ENCODE peak calls at places on chromosomes 16 and 17, in five cellular contexts. K, I, D, M and J are unnamed samples.

GRCh38 chr17:78745407-78746088 is 36.5 kb downstream of the CYTH1 start:
- DNase-seq in K (no peak), I (no peak), D (peak; percentile 20), M (no peak), J (peak; percentile 59)

GRCh38 chr16:49558451-49558850 is 184.8 kb downstream of the C16orf78 start:
- DNase-seq in K (no peak), I (no peak), D (no peak), M (no peak), J (no peak)

GRCh38 chr17:48526986-48527741 is 3.6 kb downstream of the HOXB1 start:
- DNase-seq in K (no peak), I (no peak), D (no peak), M (no peak), J (no peak)

GRCh38 chr17:20300399-20301037 is 166.8 kb downstream of the LGALS9B start:
- DNase-seq in K (no peak), I (no peak), D (no peak), M (no peak), J (no peak)

GRCh38 chr17:72075995-72076677 is 44.7 kb upstream of the SOX9 start:
- DNase-seq in K (no peak), I (no peak), D (no peak), M (no peak), J (no peak)

GRCh38 chr16:50038756-50039529 is 13.9 kb downstream of the CNEP1R1 start:
- DNase-seq in K (peak; percentile 31), I (no peak), D (no peak), M (no peak), J (no peak)

GRCh38 chr17:81397314-81398169 is 2.3 kb downstream of the BAHCC1 start:
- DNase-seq in K (peak; percentile 74), I (no peak), D (peak; percentile 21), M (no peak), J (peak; percentile 6)

GRCh38 chr17:81822312-81822637 is 10.8 kb downstream of the MCRIP1 start:
- DNase-seq in K (no peak), I (no peak), D (no peak), M (no peak), J (no peak)

GRCh38 chr17:2025622-2026309 is 632 bp upstream of the RTN4RL1 start:
- DNase-seq in K (peak; percentile 81), I (peak; percentile 84), D (peak; percentile 35), M (no peak), J (no peak)

GRCh38 chr16:31134091-31134571 is 1.4 kb downstream of the PRSS8 start:
- DNase-seq in K (no peak), I (no peak), D (no peak), M (no peak), J (no peak)
- H3K4me3 ChIP-seq in K (peak overlapping the region; percentile 41), I (peak overlapping the region; percentile 52), D (no peak overlapping the region), M (peak overlapping the region; percentile 75), J (no peak overlapping the region)

GRCh38 chr16:30660424-30661251 is 2.4 kb downstream of the FBRS start:
- DNase-seq in K (no peak), I (no peak), D (peak; percentile 67), M (no peak), J (peak; percentile 76)
- H3K36me3 ChIP-seq in K (peaks cover 67% of the 10 kb centered on the region), I (peaks cover 53% of the 10 kb centered on the region), D (peaks cover 68% of the 10 kb centered on the region), M (peaks cover 65% of the 10 kb centered on the region), J (peaks cover 48% of the 10 kb centered on the region)

GRCh38 chr16:79320956-79321355 is 279.6 kb downstream of the MAF start:
- DNase-seq in K (no peak), I (no peak), D (no peak), M (no peak), J (no peak)

GRCh38 chr16:79317026-79317425 is 283.5 kb downstream of the MAF start:
- DNase-seq in K (no peak), I (no peak), D (no peak), M (no peak), J (no peak)

GRCh38 chr16:79317521-79317920 is 283.0 kb downstream of the MAF start:
- DNase-seq in K (no peak), I (no peak), D (no peak), M (no peak), J (no peak)

GRCh38 chr16:79316004-79316458 is 284.5 kb downstream of the MAF start:
- DNase-seq in K (no peak), I (no peak), D (no peak), M (no peak), J (no peak)

DNA sequence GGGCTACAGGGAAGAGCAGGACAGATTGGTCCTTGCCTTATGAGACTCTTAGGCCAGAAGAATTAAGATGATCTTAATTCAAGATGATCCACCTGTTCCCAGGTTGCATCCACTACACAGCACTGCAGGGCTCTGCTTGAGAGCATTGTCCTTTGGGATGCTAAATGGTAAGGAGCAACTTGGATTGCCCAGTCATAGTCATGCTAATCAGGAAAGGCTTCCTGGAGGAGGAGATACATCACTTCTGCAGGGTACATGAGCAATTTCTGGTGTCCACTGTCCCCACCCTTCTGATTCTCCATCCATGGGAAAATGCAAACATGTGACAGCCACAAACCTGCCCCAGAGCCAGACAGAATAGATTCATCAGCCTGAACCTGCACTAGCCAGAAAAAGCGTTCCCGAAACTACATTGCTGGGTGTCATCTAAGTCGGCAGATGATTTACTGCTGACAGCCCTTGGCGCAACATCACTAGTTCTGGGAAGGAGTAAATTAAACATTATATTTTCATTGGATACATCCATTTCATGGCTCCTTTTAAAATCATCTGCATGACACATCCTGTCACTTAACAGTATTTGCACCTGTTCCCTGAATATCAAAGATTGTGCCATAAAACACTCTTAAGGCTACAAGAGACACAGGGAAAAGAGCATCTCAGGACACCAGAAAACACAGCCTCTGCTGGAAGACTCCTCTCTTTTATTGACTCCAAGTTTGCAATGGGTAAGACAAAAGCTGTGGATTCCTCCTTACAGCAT is 282.2 kb downstream of the MAF start:
- DNase-seq in K (no peak), I (no peak), D (no peak), M (no peak), J (no peak)
- H3K4me3 ChIP-seq in K (no peak overlapping the region), I (no peak overlapping the region), D (no peak overlapping the region), M (no peak overlapping the region), J (no peak overlapping the region)

DNA sequence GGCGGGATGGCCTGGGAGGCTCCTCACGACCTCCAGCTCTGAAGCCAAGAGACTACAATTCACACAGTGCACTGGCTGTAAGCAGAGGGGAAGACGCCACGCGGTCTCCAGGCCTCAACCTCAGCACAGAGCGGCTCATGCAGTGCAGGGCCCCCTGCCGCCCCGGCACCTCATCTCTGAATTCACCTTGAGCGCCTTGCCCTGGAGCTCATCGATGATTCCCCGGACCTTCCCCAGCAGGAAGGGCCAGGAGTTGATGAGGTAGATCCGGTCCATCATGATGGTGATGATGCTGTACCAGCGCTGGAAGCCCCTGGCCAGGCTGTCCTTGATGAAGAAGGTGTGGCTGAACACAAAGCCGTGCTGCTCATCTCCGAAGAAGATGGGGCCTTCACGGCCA is 13.2 kb downstream of the FLCN start:
- DNase-seq in K (no peak), I (no peak), D (no peak), M (no peak), J (no peak)
- H3K36me3 ChIP-seq in K (peaks cover 100% of the 10 kb centered on the region), I (peaks cover 100% of the 10 kb centered on the region), D (peaks cover 90% of the 10 kb centered on the region), M (peaks cover 100% of the 10 kb centered on the region), J (peaks cover 82% of the 10 kb centered on the region)

GRCh38 chr16:72985148-72985882 is 62.6 kb downstream of the ZFHX3 start:
- DNase-seq in K (no peak), I (peak; percentile 77), D (no peak), M (no peak), J (no peak)

GRCh38 chr16:72983728-72984350 is 64.1 kb downstream of the ZFHX3 start:
- DNase-seq in K (peak; percentile 54), I (peak; percentile 58), D (no peak), M (no peak), J (no peak)

GRCh38 chr16:72988568-72988967 is 59.4 kb downstream of the ZFHX3 start:
- DNase-seq in K (no peak), I (no peak), D (no peak), M (no peak), J (no peak)

GRCh38 chr16:72987480-72987901 is 60.4 kb downstream of the ZFHX3 start:
- DNase-seq in K (no peak), I (no peak), D (no peak), M (no peak), J (no peak)

GRCh38 chr16:72986011-72986410 is 61.9 kb downstream of the ZFHX3 start:
- DNase-seq in K (no peak), I (peak; percentile 88), D (no peak), M (no peak), J (no peak)
- H3K4me3 ChIP-seq in K (no peak overlapping the region), I (no peak overlapping the region), D (no peak overlapping the region), M (no peak overlapping the region), J (no peak overlapping the region)

GRCh38 chr17:29495011-29495410 is 71.8 kb downstream of the ABHD15 start:
- DNase-seq in K (no peak), I (no peak), D (no peak), M (no peak), J (no peak)
- H3K36me3 ChIP-seq in K (peaks cover 82% of the 10 kb centered on the region), I (peaks cover 77% of the 10 kb centered on the region), D (peaks cover 84% of the 10 kb centered on the region), M (peaks cover 98% of the 10 kb centered on the region), J (peaks cover 39% of the 10 kb centered on the region)

DNA sequence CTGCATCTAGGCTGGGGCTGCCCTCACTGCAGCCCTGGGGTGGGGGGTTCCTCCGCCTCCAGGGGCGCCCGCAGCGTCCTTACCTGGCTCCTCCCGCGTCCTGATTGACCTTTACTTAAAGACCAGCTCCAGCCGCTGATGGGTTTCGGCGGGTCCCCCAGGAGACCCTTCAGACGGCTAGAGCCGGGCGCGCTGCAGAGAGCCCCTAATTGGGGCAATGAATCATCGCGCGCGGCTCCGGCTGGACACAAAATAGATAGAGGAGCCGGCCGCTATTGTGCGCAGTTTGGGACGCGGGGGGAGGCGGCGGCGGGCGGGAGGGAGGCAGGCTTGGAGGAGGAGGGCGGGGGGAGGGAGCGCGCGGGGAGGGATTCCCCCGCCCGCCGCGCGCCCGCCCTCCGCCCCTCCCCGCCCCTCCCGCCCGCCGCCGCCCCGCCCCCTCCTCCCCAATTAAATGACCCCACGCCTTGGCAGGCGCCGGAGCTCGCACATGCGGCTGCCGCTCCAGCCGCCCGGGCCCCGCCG is 56.5 kb upstream of the CIBAR2 start:
- DNase-seq in K (no peak), I (peak; percentile 86), D (no peak), M (no peak), J (no peak)
- H3K4me3 ChIP-seq in K (peak overlapping the region; percentile 34), I (peak overlapping the region; percentile 47), D (no peak overlapping the region), M (peak overlapping the region; percentile 19), J (no peak overlapping the region)